ENCODE peak calls at places on chromosome X, in four cellular contexts. P is HEK293T, E is K562, V is GM12878. N is an unnamed sample.

GRCh38 chrX:153379508-153379907 is 21.6 kb downstream of the PNMA6E start:
- DNase-seq in P (no peak), E (no peak), V (no peak), N (no peak)

GRCh38 chrX:103640401-103641155 is 11.8 kb downstream of the TCEAL1 start:
- DNase-seq in P (no peak), E (no peak), V (no peak), N (no peak)

GRCh38 chrX:150623583-150623982 is 55.2 kb downstream of the MTM1 start:
- DNase-seq in P (no peak), E (no peak), V (no peak), N (no peak)

GRCh38 chrX:55007633-55008032 is 7.5 kb downstream of the APEX2 start:
- DNase-seq in P (no peak), E (no peak), V (no peak), N (peak)

GRCh38 chrX:107766470-107767140 is 9.0 kb downstream of the TSC22D3 start:
- DNase-seq in P (no peak), E (no peak), V (no peak), N (no peak)

GRCh38 chrX:35090801-35091200 is 148.2 kb downstream of the FAM47B start:
- DNase-seq in P (no peak), E (no peak), V (no peak), N (no peak)

GRCh38 chrX:49230500-49231232 is 2.5 kb downstream of the CACNA1F start:
- DNase-seq in P (no peak), E (peak), V (no peak), N (peak)

GRCh38 chrX:12949205-12949926 is 25.5 kb upstream of the TMSB4X start:
- DNase-seq in P (no peak), E (no peak), V (peak), N (no peak)

GRCh38 chrX:26203556-26203955 is 11.3 kb downstream of the MAGEB6 start:
- DNase-seq in P (no peak), E (no peak), V (no peak), N (no peak)

GRCh38 chrX:100994352-100995281 is 25.1 kb downstream of the ARL13A start:
- DNase-seq in P (no peak), E (peak), V (peak), N (peak)

GRCh38 chrX:49082472-49082871 is 2.8 kb upstream of the WDR45 start:
- DNase-seq in P (no peak), E (peak), V (no peak), N (no peak)

GRCh38 chrX:17836830-17837229 is 24.3 kb downstream of the RAI2 start:
- DNase-seq in P (no peak), E (no peak), V (no peak), N (no peak)

GRCh38 chrX:153381684-153382532 is 19.2 kb downstream of the PNMA6E start:
- DNase-seq in P (peak), E (peak), V (no peak), N (peak)

GRCh38 chrX:107627792-107628661 is at the start of gene PRPS1:
- DNase-seq in P (peak), E (peak), V (peak), N (peak)

GRCh38 chrX:16558489-16558888 is 91.5 kb upstream of the S100G start:
- DNase-seq in P (no peak), E (no peak), V (no peak), N (no peak)

GRCh38 chrX:118727686-118728339 is 407 bp downstream of the IL13RA1 start:
- DNase-seq in P (no peak), E (no peak), V (no peak), N (peak)

GRCh38 chrX:56798866-56799864 is 70.1 kb downstream of the NBDY start:
- DNase-seq in P (no peak), E (no peak), V (no peak), N (peak)

DNA sequence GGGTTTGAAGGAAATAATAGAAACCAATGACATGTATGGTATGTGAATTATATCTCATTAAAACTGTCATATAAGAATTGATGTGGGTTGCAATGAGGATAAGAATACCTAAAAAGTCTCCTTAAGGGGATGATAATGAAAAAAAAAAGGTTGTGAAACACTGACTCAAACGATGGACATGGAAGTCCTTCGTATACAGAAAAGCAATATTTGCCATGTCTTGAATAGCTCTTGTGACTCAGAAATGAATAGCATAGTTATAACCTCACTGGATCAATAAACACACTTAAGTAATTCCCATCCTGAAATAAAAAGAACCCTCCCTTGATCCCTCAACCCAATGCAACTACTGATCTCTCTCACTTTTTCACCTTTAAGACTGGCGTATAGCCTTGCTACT is 89.7 kb downstream of the OPHN1 start:
- DNase-seq in P (no peak), E (no peak), V (no peak), N (no peak)
- TF ChIP-seq FOXK2 in P (no peak), E (no peak), V (no peak), N (no peak)

GRCh38 chrX:15529165-15529564 is 28.6 kb downstream of the BMX start:
- DNase-seq in P (no peak), E (no peak), V (no peak), N (no peak)

GRCh38 chrX:15523088-15523487 is 22.5 kb downstream of the BMX start:
- DNase-seq in P (no peak), E (no peak), V (no peak), N (no peak)

GRCh38 chrX:15525664-15526416 is 25.2 kb downstream of the BMX start:
- DNase-seq in P (no peak), E (no peak), V (no peak), N (no peak)

GRCh38 chrX:15522464-15522863 is 21.9 kb downstream of the BMX start:
- DNase-seq in P (no peak), E (no peak), V (no peak), N (no peak)

DNA sequence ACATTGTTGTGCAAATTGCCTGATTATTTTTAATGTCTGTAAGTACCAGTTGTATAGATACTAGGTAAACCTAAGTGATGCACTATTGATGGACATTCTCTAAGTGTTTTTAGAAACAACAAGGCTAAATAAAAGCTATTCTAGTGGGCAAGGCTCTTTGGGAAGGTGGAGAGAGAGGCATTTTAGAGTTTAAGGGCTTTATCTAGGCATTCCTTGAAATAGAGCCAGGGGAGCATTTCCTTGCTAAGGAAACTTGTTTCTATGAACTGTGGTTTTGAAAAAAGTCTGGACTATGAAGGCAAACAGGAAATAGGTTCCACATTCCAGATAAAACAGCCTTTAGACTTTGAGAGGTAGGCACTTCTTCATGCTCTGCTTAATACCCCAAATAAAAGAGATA is 23.8 kb downstream of the BMX start:
- DNase-seq in P (no peak), E (no peak), V (no peak), N (no peak)
- TF ChIP-seq FOXK2 in P (no peak), E (no peak), V (no peak), N (no peak)

GRCh38 chrX:123338240-123338639 is 154.2 kb downstream of the GRIA3 start:
- DNase-seq in P (no peak), E (no peak), V (no peak), N (no peak)

GRCh38 chrX:123336666-123337065 is 152.6 kb downstream of the GRIA3 start:
- DNase-seq in P (no peak), E (no peak), V (no peak), N (no peak)

GRCh38 chrX:123340691-123341090 is 156.6 kb downstream of the GRIA3 start:
- DNase-seq in P (peak), E (no peak), V (no peak), N (no peak)

DNA sequence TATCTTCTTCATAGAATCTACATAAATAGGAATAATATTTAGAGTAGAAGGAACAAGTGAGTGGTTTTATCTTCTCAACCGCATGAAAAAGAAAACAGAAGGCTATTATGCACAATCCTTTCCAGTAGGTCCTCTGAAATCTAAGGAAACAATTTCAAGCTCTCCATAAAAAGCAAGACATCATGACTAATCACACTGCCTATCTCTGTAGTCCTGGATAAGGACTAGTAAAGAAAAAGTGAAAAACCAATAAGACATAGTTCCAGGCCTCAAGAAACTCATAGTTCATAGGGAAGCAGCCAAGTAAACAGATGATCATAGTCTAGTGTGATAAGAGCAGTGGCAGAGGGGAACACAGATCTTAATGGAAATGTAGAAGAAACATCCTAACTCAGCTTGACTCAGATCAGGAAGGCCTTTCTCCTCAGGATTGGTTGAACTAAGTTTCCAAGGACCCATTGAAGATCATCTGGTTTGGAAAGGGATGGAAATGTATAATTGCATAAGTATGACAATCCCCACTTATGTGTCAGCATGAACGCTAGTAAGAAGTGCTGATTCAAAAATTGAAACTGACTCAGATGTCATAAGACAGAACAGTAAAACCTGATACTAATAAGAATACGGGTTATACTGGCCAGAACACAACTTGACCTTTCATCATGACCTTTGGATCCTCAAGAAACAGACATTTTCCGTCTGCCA is 155.3 kb downstream of the GRIA3 start:
- DNase-seq in P (no peak), E (no peak), V (no peak), N (no peak)
- TF ChIP-seq FOXK2 in P (no peak), E (no peak), V (no peak), N (no peak)

GRCh38 chrX:68989456-68989855 is 160.6 kb downstream of the EFNB1 start:
- DNase-seq in P (no peak), E (peak), V (no peak), N (no peak)
- TF ChIP-seq FOXK2 in P (no peak), E (no peak), V (no peak), N (no peak)

GRCh38 chrX:68929332-68930150 is 100.7 kb downstream of the EFNB1 start:
- DNase-seq in P (no peak), E (no peak), V (no peak), N (no peak)
- TF ChIP-seq FOXK2 in P (no peak), E (no peak), V (no peak), N (no peak)

N was measured in HepG2.